ENCODE peak calls at places on chromosomes 3 and 15, in ten cellular contexts. N, E, M, R, W, D, T, H, Q and Z are unnamed samples.

GRCh38 chr15:67127925-67128324 is 62.5 kb downstream of the SMAD3 start:
- DNase-seq in M (peak), R (peak), E (no peak), W (no peak), Q (peak), N (no peak), D (no peak), T (peak), H (peak), Z (no peak)

GRCh38 chr3:126064627-126065258 is 19.2 kb downstream of the SLC41A3 start:
- DNase-seq in H (no peak), T (no peak), E (no peak), R (no peak), D (no peak), N (no peak), M (no peak), W (no peak), Q (no peak), Z (no peak)

GRCh38 chr15:90086868-90087268 is 15.4 kb downstream of the IDH2 start:
- DNase-seq in W (no peak), H (no peak), E (peak), M (peak), T (no peak), D (peak), Q (peak), R (peak), N (peak), Z (no peak)

GRCh38 chr15:82944038-82944437 is 8.5 kb downstream of the HOMER2 start:
- DNase-seq in D (no peak), H (no peak), M (no peak), T (no peak), N (no peak), W (no peak), R (no peak), Q (no peak), E (no peak), Z (no peak)

GRCh38 chr15:73930371-73930770 is 4.1 kb downstream of the LOXL1 start:
- DNase-seq in H (peak), M (peak), Q (peak), W (peak), E (no peak), R (peak), D (no peak), T (no peak), N (no peak), Z (no peak)

GRCh38 chr15:50344006-50344464 is 11.0 kb downstream of the GABPB1 start:
- DNase-seq in W (no peak), R (no peak), T (no peak), E (no peak), H (no peak), Q (no peak), M (no peak), D (no peak), N (no peak), Z (no peak)

GRCh38 chr3:55488398-55489055 is 1.4 kb upstream of the WNT5A start:
- DNase-seq in T (no peak), D (peak), H (no peak), M (peak), W (no peak), N (no peak), R (peak), Q (peak), E (peak), Z (no peak)

GRCh38 chr3:140088058-140088457 is 153.1 kb downstream of the CLSTN2 start:
- DNase-seq in T (no peak), H (no peak), N (no peak), W (no peak), Q (no peak), E (no peak), D (no peak), M (no peak), R (no peak), Z (no peak)

GRCh38 chr3:86949850-86950249 is 41.1 kb downstream of the VGLL3 start:
- DNase-seq in M (peak), H (no peak), R (peak), E (no peak), D (no peak), T (no peak), Q (no peak), N (no peak), W (no peak), Z (no peak)